ENCODE peak calls at places on chromosomes 3 and 15, in nine cellular contexts. F is activated T-cell treated with anti-CD3 and anti-CD28 coated beads for 24 hours; Q is NCI-H2171; E is stimulated activated CD8-positive, alpha-beta memory T cell treated with anti-CD3 and anti-CD28 coated beads, Interleukin-15, amount 100 ng/mL, for 24 hours; Z is ELF-1; W is left ventricle myocardium inferior; B is NCI-H226; N is AG20443; X is globus pallidus. H is an unnamed sample.

GRCh38 chr15:80171787-80172186 is 19.0 kb downstream of the FAH start:
- DNase-seq in F (no peak), N (no peak), B (no peak), W (no peak), Z (peak), X (no peak), E (no peak), Q (no peak), H (no peak)

GRCh38 chr3:62109534-62109933 is 263.8 kb downstream of the FEZF2 start:
- DNase-seq in B (peak), Q (no peak), F (no peak), Z (peak), E (no peak), W (peak), N (peak), X (no peak), H (no peak)

GRCh38 chr3:74465652-74466415 is 148.6 kb downstream of the CNTN3 start:
- DNase-seq in Z (no peak), B (no peak), E (no peak), W (no peak), N (peak), Q (no peak), X (peak), F (no peak), H (no peak)

GRCh38 chr3:63390831-63391230 is 112.7 kb downstream of the SYNPR start:
- DNase-seq in Q (no peak), X (no peak), N (no peak), E (no peak), Z (no peak), F (no peak), B (no peak), W (no peak), H (no peak)

GRCh38 chr15:45914425-45914824 is 279.6 kb downstream of the SQOR start:
- DNase-seq in Z (no peak), Q (no peak), B (no peak), F (no peak), N (no peak), W (no peak), X (no peak), E (no peak), H (no peak)

GRCh38 chr15:58269455-58270414 is 131.6 kb downstream of the AQP9 start:
- DNase-seq in Q (peak), Z (peak), N (peak), W (no peak), F (peak), E (no peak), B (peak), X (peak), H (no peak)

GRCh38 chr15:97866994-97867393 is 93.5 kb upstream of the ARRDC4 start:
- DNase-seq in Q (peak), E (no peak), W (no peak), N (no peak), X (no peak), F (no peak), B (no peak), Z (no peak), H (no peak)

GRCh38 chr3:37319784-37320183 is 145.4 kb upstream of the LRRFIP2 start:
- DNase-seq in F (no peak), W (no peak), X (no peak), Q (no peak), E (no peak), B (no peak), Z (no peak), N (peak), H (no peak)

GRCh38 chr3:115160295-115160694 is 13.2 kb upstream of the ZBTB20 start:
- DNase-seq in N (no peak), B (no peak), F (no peak), Z (no peak), W (no peak), X (no peak), Q (no peak), E (no peak), H (no peak)